ENCODE peak calls at places on chromosomes 6 and 20, in ten cellular contexts. P is GM12878, G is upper lobe of right lung, O is IMR-90, J is BJ, Y is upper lobe of left lung, M is brain microvascular endothelial cell, Q is heart left ventricle, Z is heart right ventricle, D is fibroblast of lung. A is an unnamed sample.
A peak's percentile ranks its signal among the peaks of the same experiment; 100 is the strongest.

GRCh38 chr20:3606021-3606420 is 57.2 kb downstream of the GFRA4 start:
- DNase-seq in G (no peak), O (peak; percentile 63), J (peak; percentile 15), M (peak; percentile 36), D (peak; percentile 6), Y (no peak), P (no peak), Q (no peak), Z (no peak), A (no peak)

GRCh38 chr6:52352239-52353008 is 9.5 kb upstream of the PAQR8 start:
- DNase-seq in O (peak; percentile 98), Q (no peak), P (peak; percentile 79), J (peak; percentile 90), Z (no peak), G (peak; percentile 67), M (peak; percentile 96), Y (peak; percentile 77), D (peak; percentile 94), A (peak; percentile 89)

GRCh38 chr20:32804817-32805216 is 14.9 kb upstream of the MAPRE1 start:
- DNase-seq in Y (no peak), Q (no peak), J (no peak), P (no peak), D (no peak), G (no peak), M (no peak), Z (no peak), O (no peak), A (no peak)

GRCh38 chr20:47789081-47789998 is 4.1 kb upstream of the SULF2 start:
- DNase-seq in Q (no peak), Y (no peak), D (peak; percentile 68), G (no peak), Z (no peak), M (no peak), O (no peak), J (peak; percentile 92), P (no peak), A (no peak)

GRCh38 chr6:6788394-6789020 is 200.0 kb downstream of the LY86 start:
- DNase-seq in Y (no peak), M (no peak), Q (no peak), P (no peak), D (no peak), J (no peak), G (no peak), Z (no peak), O (no peak), A (no peak)

GRCh38 chr20:39144757-39145156 is 182.6 kb downstream of the DHX35 start:
- DNase-seq in P (no peak), O (no peak), G (no peak), M (no peak), Z (no peak), D (no peak), J (no peak), Q (no peak), Y (no peak), A (no peak)

GRCh38 chr6:162055365-162055764 is 672.2 kb downstream of the PRKN start:
- DNase-seq in D (no peak), O (no peak), Y (no peak), Q (no peak), M (no peak), G (no peak), Z (no peak), P (no peak), J (no peak), A (no peak)

GRCh38 chr6:15264902-15265761 is 19.3 kb downstream of the JARID2 start:
- DNase-seq in J (no peak), P (no peak), Z (peak; percentile 42), Y (no peak), O (peak; percentile 79), Q (peak; percentile 42), M (no peak), G (no peak), D (peak; percentile 74), A (no peak)

GRCh38 chr6:42453027-42453648 is 1.4 kb upstream of the TRERF1 start:
- DNase-seq in J (no peak), G (peak; percentile 87), Y (peak; percentile 78), P (peak; percentile 51), Q (peak; percentile 90), Z (peak; percentile 91), M (peak; percentile 83), D (peak; percentile 94), O (peak; percentile 90), A (peak; percentile 95)

GRCh38 chr6:42452171-42453026 is 673 bp upstream of the TRERF1 start:
- DNase-seq in J (no peak), O (peak; percentile 76), Z (peak; percentile 78), G (peak; percentile 81), Q (peak; percentile 75), P (no peak), Y (peak; percentile 66), M (peak; percentile 51), D (peak; percentile 81), A (peak; percentile 84)

GRCh38 chr6:42453649-42454427 is 2.1 kb upstream of the TRERF1 start:
- DNase-seq in Y (peak; percentile 24), Q (peak; percentile 55), G (no peak), Z (peak; percentile 51), D (peak; percentile 66), J (no peak), M (peak; percentile 36), P (no peak), O (peak; percentile 39), A (peak; percentile 47)

GRCh38 chr6:42451595-42452170 is at the start of gene TRERF1:
- DNase-seq in D (peak; percentile 78), G (peak; percentile 72), O (peak; percentile 81), P (no peak), Z (peak; percentile 54), M (peak; percentile 66), Q (peak; percentile 58), J (no peak), Y (peak; percentile 47), A (peak; percentile 78)

DNA sequence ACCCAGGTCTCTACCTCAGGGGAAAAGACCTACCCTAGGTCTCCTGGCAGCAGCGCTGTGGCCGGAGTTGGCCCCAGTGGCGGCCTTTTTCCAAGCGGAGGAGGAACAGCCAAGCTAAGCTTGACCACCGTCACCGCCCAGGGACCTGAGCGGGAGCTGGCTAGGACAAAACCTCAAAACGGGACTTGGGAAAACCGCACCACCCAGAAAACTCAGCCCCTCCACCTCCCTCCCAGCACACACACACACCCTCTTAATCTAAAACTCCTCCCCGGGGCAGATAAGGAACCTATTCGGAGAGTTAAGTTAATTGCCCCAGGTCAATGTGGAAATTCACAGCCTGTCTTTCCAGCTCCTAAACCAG is 2.7 kb upstream of the TRERF1 start:
- DNase-seq in M (no peak), Y (no peak), J (no peak), D (peak; percentile 39), Z (peak; percentile 39), O (no peak), P (no peak), G (no peak), Q (peak; percentile 42), A (peak; percentile 47)
- H3K4me3 ChIP-seq in M (no peak overlapping the region), Y (peak overlapping the region; percentile 92), J (no peak overlapping the region), D (peak overlapping the region; percentile 74), Z (peak overlapping the region; percentile 77), O (no peak overlapping the region), P (peak overlapping the region; percentile 85), G (no peak overlapping the region), Q (peak overlapping the region; percentile 73), A (peak overlapping the region; percentile 77)

GRCh38 chr20:25062841-25063240 is 4.9 kb upstream of the ACSS1 start:
- DNase-seq in P (no peak), O (no peak), M (no peak), D (no peak), G (no peak), J (no peak), Z (no peak), Y (no peak), Q (no peak), A (no peak)
- H3K27me3 ChIP-seq in P (no peaks in the 10 kb centered on the region), O (peaks cover 75% of the 10 kb centered on the region), M (peaks cover 35% of the 10 kb centered on the region), D (peaks cover 44% of the 10 kb centered on the region), G (peaks cover 1% of the 10 kb centered on the region), J (peaks cover 36% of the 10 kb centered on the region), Z (peaks cover 9% of the 10 kb centered on the region), Y (no peaks in the 10 kb centered on the region), Q (no peaks in the 10 kb centered on the region), A (peaks cover 88% of the 10 kb centered on the region)

DNA sequence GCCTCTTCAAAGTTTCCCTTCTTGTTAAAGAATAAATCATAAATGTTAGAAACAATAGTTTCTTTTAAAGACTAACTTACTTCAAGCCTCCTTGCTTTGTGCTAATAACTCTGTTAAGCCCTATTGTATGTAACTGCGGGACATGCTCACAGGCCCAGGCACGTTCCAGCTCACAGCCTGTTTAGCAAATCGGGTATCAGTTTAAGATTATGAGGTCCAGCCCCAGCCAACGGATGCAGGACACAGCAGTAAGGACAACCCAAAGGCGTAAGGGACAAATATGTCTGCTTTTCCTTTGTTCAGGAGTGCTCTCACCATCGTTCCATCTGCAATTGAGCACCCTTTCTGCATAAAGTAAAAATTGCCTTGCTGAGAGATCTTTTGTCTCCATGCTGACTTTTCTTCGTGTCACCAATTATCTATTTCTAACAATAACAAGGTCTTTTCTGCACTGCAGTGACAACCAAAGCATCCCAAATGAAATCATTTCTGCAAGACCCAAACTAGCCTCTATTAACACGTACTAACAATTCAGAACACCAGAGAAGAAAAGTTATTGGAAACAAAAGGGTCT is 1.4 kb downstream of the C6orf52 start:
- DNase-seq in O (no peak), Y (no peak), G (no peak), M (no peak), Z (no peak), P (no peak), J (no peak), D (no peak), Q (no peak), A (no peak)
- H3K4me3 ChIP-seq in O (peak overlapping the region; percentile 82), Y (peak overlapping the region; percentile 90), G (peak overlapping the region; percentile 83), M (peak overlapping the region; percentile 98), Z (peak overlapping the region; percentile 72), P (peak overlapping the region; percentile 73), J (peak overlapping the region; percentile 98), D (peak overlapping the region; percentile 99), Q (peak overlapping the region; percentile 77), A (peak overlapping the region; percentile 92)

GRCh38 chr6:150600302-150601017 is 775 bp downstream of the PLEKHG1 start:
- DNase-seq in O (peak; percentile 26), Q (peak; percentile 66), P (no peak), G (peak; percentile 83), J (no peak), D (peak; percentile 83), Z (peak; percentile 73), M (peak; percentile 56), Y (peak; percentile 76), A (peak; percentile 86)

GRCh38 chr6:150599199-150600002 is at the start of gene PLEKHG1:
- DNase-seq in O (no peak), Y (peak; percentile 77), P (no peak), G (peak; percentile 89), Q (peak; percentile 84), J (no peak), Z (peak; percentile 77), M (peak; percentile 9), D (peak; percentile 64), A (peak; percentile 61)

GRCh38 chr6:150598858-150599198 is 857 bp upstream of the PLEKHG1 start:
- DNase-seq in J (no peak), Z (no peak), G (no peak), Q (no peak), P (no peak), Y (no peak), D (no peak), O (no peak), M (no peak), A (no peak)

GRCh38 chr6:150598401-150598800 is 1.3 kb upstream of the PLEKHG1 start:
- DNase-seq in Q (no peak), Y (no peak), P (no peak), Z (no peak), J (no peak), O (no peak), D (no peak), G (no peak), M (no peak), A (no peak)

DNA sequence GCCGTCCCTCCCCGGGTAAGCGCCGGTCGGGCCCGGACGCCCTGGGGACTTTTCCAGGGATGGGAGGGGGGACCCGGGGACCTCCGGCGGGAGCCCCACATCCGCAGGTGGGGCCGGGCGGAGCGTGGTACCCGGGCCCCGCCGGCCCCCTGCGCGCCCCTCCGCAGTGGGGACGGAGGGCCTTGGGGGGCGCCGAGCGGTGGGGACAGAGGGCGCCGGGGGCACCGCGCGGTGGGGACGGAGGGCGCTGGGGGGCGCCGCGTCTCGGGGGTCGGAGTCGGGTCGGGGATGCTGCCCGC is 267 bp downstream of the PLEKHG1 start:
- DNase-seq in O (no peak), Y (no peak), P (no peak), Q (no peak), G (no peak), J (no peak), D (no peak), M (no peak), Z (no peak), A (no peak)
- H3K27me3 ChIP-seq in O (peaks cover 45% of the 10 kb centered on the region), Y (no peaks in the 10 kb centered on the region), P (peaks cover 2% of the 10 kb centered on the region), Q (peaks cover 18% of the 10 kb centered on the region), G (no peaks in the 10 kb centered on the region), J (peaks cover 20% of the 10 kb centered on the region), D (peaks cover 20% of the 10 kb centered on the region), M (peaks cover 22% of the 10 kb centered on the region), Z (peaks cover 63% of the 10 kb centered on the region), A (peaks cover 80% of the 10 kb centered on the region)

A was measured in cardiac muscle cell.